ENCODE peak calls at places on chromosomes 12 and 14, in four cellular contexts. L is keratinocyte, O is upper lobe of right lung, Q is HCT116. Z is an unnamed sample.

GRCh38 chr14:72172597-72172996 is 240.4 kb downstream of the RGS6 start:
- DNase-seq in L (no peak), O (no peak), Q (no peak), Z (no peak)

GRCh38 chr12:66127695-66128094 is 2.9 kb downstream of the LLPH start:
- DNase-seq in L (no peak), O (no peak), Q (no peak), Z (no peak)

GRCh38 chr12:99043319-99043914 is 398.3 kb downstream of the APAF1 start:
- DNase-seq in L (peak; percentile 41), O (peak; percentile 77), Q (peak; percentile 51), Z (no peak)

GRCh38 chr12:6335451-6336078 is 6.3 kb downstream of the TNFRSF1A start:
- DNase-seq in L (no peak), O (peak; percentile 90), Q (no peak), Z (no peak)

GRCh38 chr14:80762829-80763228 is 178.7 kb downstream of the CEP128 start:
- DNase-seq in L (no peak), O (no peak), Q (no peak), Z (no peak)

GRCh38 chr12:122215789-122216188 is 10.1 kb downstream of the DIABLO start:
- DNase-seq in L (no peak), O (no peak), Q (no peak), Z (no peak)

GRCh38 chr14:97851438-97851995 is 1054.3 kb downstream of the VRK1 start:
- DNase-seq in L (no peak), O (no peak), Q (no peak), Z (no peak)

GRCh38 chr12:80551897-80552296 is 107.9 kb downstream of the PTPRQ start:
- DNase-seq in L (peak; percentile 26), O (no peak), Q (peak; percentile 81), Z (peak; percentile 99)

GRCh38 chr12:57745485-57745881 is 644 bp downstream of the TSPAN31 start:
- DNase-seq in L (no peak), O (no peak), Q (no peak), Z (no peak)

GRCh38 chr12:66945189-66945817 is 266.4 kb upstream of the GRIP1 start:
- DNase-seq in L (no peak), O (no peak), Q (no peak), Z (no peak)

GRCh38 chr14:30005114-30005698 is 77.6 kb upstream of the PRKD1 start:
- DNase-seq in L (no peak), O (no peak), Q (no peak), Z (peak; percentile 23)

GRCh38 chr12:6375269-6376078 is at the start of gene SCNN1A:
- DNase-seq in L (no peak), O (peak; percentile 92), Q (no peak), Z (no peak)

GRCh38 chr14:101604935-101605767 is 43.9 kb downstream of the DIO3 start:
- DNase-seq in L (no peak), O (no peak), Q (no peak), Z (no peak)

GRCh38 chr14:63470877-63471565 is 72.2 kb downstream of the PPP2R5E start:
- DNase-seq in L (peak; percentile 19), O (no peak), Q (peak; percentile 16), Z (peak; percentile 60)

GRCh38 chr12:102539651-102540553 is 59.5 kb upstream of the IGF1 start:
- DNase-seq in L (no peak), O (no peak), Q (no peak), Z (peak; percentile 80)

GRCh38 chr12:219891-220352 is 6.0 kb upstream of the SLC6A12 start:
- DNase-seq in L (no peak), O (peak; percentile 89), Q (peak; percentile 73), Z (no peak)

GRCh38 chr14:75831971-75832370 is 149.8 kb downstream of the TGFB3 start:
- DNase-seq in L (no peak), O (no peak), Q (no peak), Z (no peak)

GRCh38 chr12:12684375-12685106 is 11.4 kb downstream of the GPR19 start:
- DNase-seq in L (no peak), O (no peak), Q (no peak), Z (no peak)

GRCh38 chr12:112401903-112402498 is 7.4 kb downstream of the RPL6 start:
- DNase-seq in L (no peak), O (no peak), Q (no peak), Z (no peak)

GRCh38 chr12:117498880-117499279 is 137.5 kb upstream of the NOS1 start:
- DNase-seq in L (no peak), O (no peak), Q (no peak), Z (no peak)

GRCh38 chr12:121797937-121798801 is 4.7 kb upstream of the RHOF start:
- DNase-seq in L (no peak), O (peak; percentile 80), Q (no peak), Z (no peak)

GRCh38 chr12:6435941-6436715 is 8.6 kb upstream of the CD27 start:
- DNase-seq in L (no peak), O (peak; percentile 13), Q (no peak), Z (no peak)

GRCh38 chr14:90204516-90204915 is 51.8 kb upstream of the PSMC1 start:
- DNase-seq in L (no peak), O (no peak), Q (no peak), Z (no peak)

GRCh38 chr12:59929091-59929490 is 333.3 kb downstream of the SLC16A7 start:
- DNase-seq in L (peak; percentile 92), O (no peak), Q (no peak), Z (peak; percentile 22)

GRCh38 chr12:78898416-78898815 is 33.8 kb downstream of the SYT1 start:
- DNase-seq in L (no peak), O (no peak), Q (no peak), Z (no peak)

GRCh38 chr14:76955575-76956252 is 72.8 kb downstream of the IRF2BPL start:
- DNase-seq in L (no peak), O (no peak), Q (no peak), Z (no peak)

GRCh38 chr12:57803317-57803893 is 15.1 kb downstream of the AVIL start:
- DNase-seq in L (no peak), O (peak; percentile 72), Q (peak; percentile 23), Z (no peak)

GRCh38 chr14:95033851-95034622 is 123.3 kb downstream of the DICER1 start:
- DNase-seq in L (no peak), O (peak; percentile 44), Q (no peak), Z (no peak)

GRCh38 chr14:80364274-80364673 is 153.0 kb upstream of the DIO2 start:
- DNase-seq in L (no peak), O (no peak), Q (no peak), Z (no peak)

GRCh38 chr14:59026086-59026485 is 162.4 kb upstream of the DAAM1 start:
- DNase-seq in L (no peak), O (no peak), Q (no peak), Z (no peak)

GRCh38 chr14:59032821-59033220 is 155.6 kb upstream of the DAAM1 start:
- DNase-seq in L (no peak), O (no peak), Q (no peak), Z (no peak)

DNA sequence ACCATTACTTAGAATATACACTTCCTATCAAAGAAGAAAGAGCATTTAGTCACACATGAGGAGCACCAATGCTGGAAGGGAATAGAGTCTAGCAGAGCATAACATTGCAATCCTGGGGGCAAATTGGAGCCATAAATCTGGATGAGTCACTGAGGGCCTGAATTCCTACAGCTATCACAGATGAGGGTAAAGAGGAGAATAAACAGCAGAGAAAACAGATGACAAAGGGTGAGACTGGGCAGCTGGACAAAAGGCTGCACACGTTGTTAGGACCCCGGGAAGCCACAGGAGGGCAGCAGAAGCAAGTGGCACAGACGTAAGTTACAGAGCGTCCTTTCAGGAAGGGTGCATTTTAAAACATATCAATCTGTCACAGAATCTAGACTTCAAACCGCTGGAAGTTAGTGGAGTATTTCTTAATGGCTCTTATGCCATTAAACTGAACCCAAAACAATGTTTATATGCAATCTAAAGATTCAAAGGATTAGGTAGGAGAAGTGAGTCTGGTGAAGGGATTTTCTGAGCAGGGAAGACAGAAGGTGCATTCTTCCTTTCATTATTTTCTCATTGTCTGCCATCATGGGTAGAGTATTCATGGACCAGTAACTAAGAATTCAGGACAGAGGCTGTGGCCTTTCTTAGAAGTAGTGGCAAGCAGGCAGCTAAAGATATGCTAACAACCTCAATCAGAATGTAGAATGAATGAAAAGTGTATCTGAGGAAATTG is 159.8 kb upstream of the DAAM1 start:
- DNase-seq in L (no peak), O (no peak), Q (peak; percentile 68), Z (peak; percentile 93)
- TF ChIP-seq CTCF in L (peak; percentile 94), O (peak; percentile 81), Q (peak; percentile 93), Z (peak; percentile 91)

GRCh38 chr12:72273851-72274284 is 1.7 kb downstream of the TRHDE start:
- DNase-seq in L (no peak), O (peak; percentile 60), Q (no peak), Z (no peak)

GRCh38 chr12:72271401-72271740 is 799 bp upstream of the TRHDE start:
- DNase-seq in L (no peak), O (peak; percentile 64), Q (no peak), Z (no peak)

GRCh38 chr12:72271741-72272661 is at the start of gene TRHDE:
- DNase-seq in L (no peak), O (peak; percentile 79), Q (no peak), Z (no peak)

GRCh38 chr12:72273499-72273837 is 1.3 kb downstream of the TRHDE start:
- DNase-seq in L (no peak), O (no peak), Q (no peak), Z (no peak)

DNA sequence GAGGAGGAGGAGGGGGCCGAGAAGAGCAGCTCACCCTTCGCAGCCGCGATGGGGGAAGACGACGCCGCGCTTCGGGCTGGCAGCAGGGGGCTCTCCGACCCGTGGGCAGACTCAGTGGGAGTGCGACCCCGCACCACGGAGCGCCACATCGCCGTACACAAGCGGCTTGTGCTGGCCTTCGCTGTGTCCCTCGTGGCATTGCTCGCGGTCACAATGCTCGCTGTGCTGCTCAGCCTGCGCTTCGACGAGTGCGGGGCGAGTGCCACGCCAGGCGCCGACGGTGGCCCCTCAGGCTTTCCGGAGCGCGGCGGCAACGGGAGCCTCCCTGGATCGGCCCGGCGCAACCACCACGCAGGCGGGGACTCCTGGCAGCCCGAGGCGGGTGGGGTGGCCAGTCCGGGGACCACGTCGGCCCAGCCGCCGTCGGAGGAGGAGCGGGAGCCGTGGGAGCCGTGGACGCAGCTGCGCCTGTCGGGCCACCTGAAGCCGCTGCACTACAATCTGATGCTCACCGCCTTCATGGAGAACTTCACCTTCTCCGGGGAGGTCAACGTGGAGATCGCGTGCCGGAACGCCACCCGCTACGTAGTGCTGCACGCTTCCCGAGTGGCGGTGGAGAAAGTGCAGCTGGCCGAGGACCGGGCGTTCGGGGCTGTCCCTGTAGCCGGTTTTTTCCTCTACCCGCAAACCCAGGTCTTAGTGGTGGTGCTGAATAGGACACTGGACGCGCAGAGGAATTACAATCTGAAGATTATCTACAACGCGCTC is 745 bp downstream of the TRHDE start:
- DNase-seq in L (no peak), O (peak; percentile 71), Q (no peak), Z (no peak)
- H3K4me3 ChIP-seq in L (no peak overlapping the region), O (peak overlapping the region; percentile 55), Q (peak overlapping the region; percentile 61), Z (peak overlapping the region; percentile 80)

GRCh38 chr12:94326234-94326633 is 133.4 kb downstream of the CEP83 start:
- DNase-seq in L (no peak), O (no peak), Q (no peak), Z (no peak)
- H3K36me3 ChIP-seq in L (peaks cover 4% of the 10 kb centered on the region), O (no peaks in the 10 kb centered on the region), Q (peaks cover 14% of the 10 kb centered on the region), Z (peaks cover 10% of the 10 kb centered on the region)

DNA sequence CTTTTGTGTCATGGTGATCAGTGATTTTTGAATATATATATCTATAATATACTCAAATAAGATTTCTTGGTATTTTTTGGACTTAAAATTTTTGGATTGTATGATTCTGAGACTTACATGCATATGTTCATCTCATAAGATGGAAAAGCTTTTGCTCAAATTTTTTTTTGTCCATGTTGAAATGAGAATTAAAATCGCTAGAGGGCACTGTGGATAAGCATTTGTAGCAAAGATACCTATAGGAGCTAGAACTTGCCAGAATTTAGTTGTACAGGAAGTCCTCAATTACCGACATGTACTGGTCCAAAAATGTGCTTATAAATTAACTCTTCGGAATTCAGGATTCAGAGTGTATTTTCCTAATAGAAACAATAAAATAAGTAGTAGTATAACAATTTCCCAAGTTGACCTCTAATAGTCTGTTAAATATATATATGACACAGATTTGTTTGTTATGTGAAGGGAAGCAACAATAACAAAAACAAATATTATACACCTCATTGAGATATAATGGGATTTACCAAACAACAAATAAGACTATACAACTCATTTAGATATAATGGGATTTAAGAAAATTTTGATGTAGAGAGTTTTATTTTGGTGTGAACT is 179.6 kb downstream of the TMEM117 start:
- DNase-seq in L (peak; percentile 30), O (no peak), Q (peak; percentile 34), Z (peak; percentile 10)
- TF ChIP-seq CTCF in L (no peak), O (peak; percentile 62), Q (peak; percentile 63), Z (peak; percentile 56)

Z was measured in BJ.